ENCODE peak calls at places on chromosomes 5 and 9, in nine cellular contexts. N is sigmoid colon; K is astrocyte; G is fibroblast of lung; H is Caco-2; I is effector memory CD4-positive, alpha-beta T cell; L is mammary epithelial cell; Y is mesendoderm; A is left ventricle myocardium inferior. S is an unnamed sample.

GRCh38 chr5:81852277-81853004 is 101.5 kb upstream of the SSBP2 start:
- DNase-seq in N (peak; percentile 73), K (peak; percentile 61), G (peak; percentile 74), H (no peak), I (no peak), L (no peak), Y (peak; percentile 93), A (peak; percentile 21), S (no peak)

GRCh38 chr5:128532776-128533175 is 5.3 kb downstream of the FBN2 start:
- DNase-seq in N (no peak), K (no peak), G (no peak), H (no peak), I (no peak), L (no peak), Y (no peak), A (no peak), S (no peak)

GRCh38 chr9:105299190-105299854 is 54.9 kb downstream of the SLC44A1 start:
- DNase-seq in N (no peak), K (peak; percentile 98), G (peak; percentile 98), H (no peak), I (no peak), L (peak; percentile 95), Y (peak; percentile 94), A (no peak), S (no peak)

GRCh38 chr9:126705311-126705766 is 91.6 kb downstream of the LMX1B start:
- DNase-seq in N (peak; percentile 88), K (no peak), G (peak; percentile 41), H (peak; percentile 88), I (peak; percentile 64), L (peak; percentile 60), Y (peak; percentile 80), A (peak; percentile 72), S (no peak)

GRCh38 chr5:82881571-82882200 is 195.5 kb downstream of the TMEM167A start:
- DNase-seq in N (no peak), K (no peak), G (no peak), H (no peak), I (no peak), L (no peak), Y (no peak), A (no peak), S (no peak)

GRCh38 chr5:79070002-79070567 is 518 bp downstream of the BHMT2 start:
- DNase-seq in N (peak; percentile 65), K (peak; percentile 27), G (peak; percentile 44), H (no peak), I (no peak), L (no peak), Y (no peak), A (peak; percentile 18), S (no peak)

GRCh38 chr9:137320555-137321384 is 18.7 kb upstream of the NRARP start:
- DNase-seq in N (peak; percentile 59), K (no peak), G (no peak), H (no peak), I (no peak), L (no peak), Y (no peak), A (peak; percentile 19), S (no peak)

GRCh38 chr5:61881821-61882220 is 424.2 kb upstream of the KIF2A start:
- DNase-seq in N (no peak), K (peak; percentile 75), G (peak; percentile 83), H (no peak), I (no peak), L (peak; percentile 58), Y (peak; percentile 53), A (no peak), S (no peak)

GRCh38 chr9:15977438-15977837 is 424.6 kb downstream of the CCDC171 start:
- DNase-seq in N (no peak), K (peak; percentile 11), G (peak; percentile 18), H (no peak), I (no peak), L (no peak), Y (no peak), A (no peak), S (no peak)

GRCh38 chr9:16458696-16459420 is 411.6 kb downstream of the BNC2 start:
- DNase-seq in N (no peak), K (peak; percentile 36), G (peak; percentile 54), H (no peak), I (no peak), L (peak; percentile 73), Y (no peak), A (no peak), S (no peak)

GRCh38 chr9:137828527-137829259 is 48.9 kb upstream of the CACNA1B start:
- DNase-seq in N (no peak), K (no peak), G (peak; percentile 10), H (peak; percentile 47), I (no peak), L (no peak), Y (peak; percentile 65), A (no peak), S (no peak)

GRCh38 chr5:135073771-135074345 is 39.8 kb upstream of the PITX1 start:
- DNase-seq in N (peak; percentile 46), K (peak; percentile 38), G (peak; percentile 54), H (no peak), I (no peak), L (no peak), Y (no peak), A (no peak), S (no peak)

GRCh38 chr5:64792474-64792873 is 23.7 kb downstream of the CWC27 start:
- DNase-seq in N (no peak), K (no peak), G (no peak), H (no peak), I (no peak), L (no peak), Y (no peak), A (no peak), S (no peak)

GRCh38 chr9:24487250-24487861 is 58.3 kb downstream of the IZUMO3 start:
- DNase-seq in N (no peak), K (no peak), G (no peak), H (no peak), I (no peak), L (no peak), Y (no peak), A (no peak), S (no peak)

GRCh38 chr9:24487946-24488345 is 57.8 kb downstream of the IZUMO3 start:
- DNase-seq in N (no peak), K (no peak), G (no peak), H (no peak), I (no peak), L (no peak), Y (peak; percentile 50), A (no peak), S (no peak)
- H3K4me1 ChIP-seq in N (no peaks in the 10 kb centered on the region), K (no peaks in the 10 kb centered on the region), G (no peaks in the 10 kb centered on the region), H (no peaks in the 10 kb centered on the region), I (no peaks in the 10 kb centered on the region), L (no peaks in the 10 kb centered on the region), Y (no peaks in the 10 kb centered on the region), A (no peaks in the 10 kb centered on the region), S (no peaks in the 10 kb centered on the region)

GRCh38 chr5:39178171-39178570 is 41.2 kb downstream of the FYB1 start:
- DNase-seq in N (no peak), K (peak; percentile 29), G (peak; percentile 37), H (no peak), I (no peak), L (peak; percentile 72), Y (no peak), A (no peak), S (no peak)

GRCh38 chr5:39176740-39177628 is 42.4 kb downstream of the FYB1 start:
- DNase-seq in N (no peak), K (no peak), G (no peak), H (no peak), I (peak; percentile 32), L (no peak), Y (no peak), A (no peak), S (no peak)

GRCh38 chr5:39175273-39175955 is 43.9 kb downstream of the FYB1 start:
- DNase-seq in N (no peak), K (no peak), G (no peak), H (no peak), I (peak; percentile 26), L (no peak), Y (peak; percentile 46), A (no peak), S (no peak)

GRCh38 chr5:39178856-39179255 is 40.5 kb downstream of the FYB1 start:
- DNase-seq in N (no peak), K (no peak), G (no peak), H (no peak), I (no peak), L (no peak), Y (no peak), A (no peak), S (no peak)

DNA sequence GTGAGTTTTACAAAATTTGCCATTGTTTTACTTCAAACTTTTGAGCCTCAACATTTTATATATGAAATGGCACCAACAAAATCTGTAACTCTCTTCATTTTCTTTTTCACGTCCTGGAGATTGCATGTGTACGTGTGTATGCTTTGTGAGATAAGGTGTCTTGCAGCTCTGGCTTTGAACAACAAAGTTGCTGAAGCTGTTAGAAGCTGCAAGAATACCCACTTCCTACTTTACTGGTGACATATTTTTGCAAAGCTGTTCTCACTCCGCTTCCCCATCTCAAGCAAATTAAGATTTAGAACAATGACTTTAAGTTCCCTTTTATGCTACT is 41.8 kb downstream of the FYB1 start:
- DNase-seq in N (no peak), K (no peak), G (no peak), H (no peak), I (no peak), L (no peak), Y (no peak), A (no peak), S (no peak)
- H3K4me1 ChIP-seq in N (no peaks in the 10 kb centered on the region), K (no peaks in the 10 kb centered on the region), G (no peaks in the 10 kb centered on the region), H (peaks cover 35% of the 10 kb centered on the region), I (peaks cover 70% of the 10 kb centered on the region), L (peaks cover 15% of the 10 kb centered on the region), Y (no peaks in the 10 kb centered on the region), A (no peaks in the 10 kb centered on the region), S (no peaks in the 10 kb centered on the region)

GRCh38 chr5:157505496-157505895 is 45.5 kb downstream of the NIPAL4 start:
- DNase-seq in N (peak; percentile 35), K (no peak), G (no peak), H (no peak), I (no peak), L (no peak), Y (no peak), A (no peak), S (no peak)
- H3K4me1 ChIP-seq in N (peaks cover 4% of the 10 kb centered on the region), K (peaks cover 7% of the 10 kb centered on the region), G (no peaks in the 10 kb centered on the region), H (no peaks in the 10 kb centered on the region), I (no peaks in the 10 kb centered on the region), L (peaks cover 6% of the 10 kb centered on the region), Y (no peaks in the 10 kb centered on the region), A (peaks cover 28% of the 10 kb centered on the region), S (peaks cover 25% of the 10 kb centered on the region)

GRCh38 chr5:96338089-96338488 is 95.0 kb downstream of the PCSK1 start:
- DNase-seq in N (no peak), K (no peak), G (no peak), H (no peak), I (no peak), L (no peak), Y (no peak), A (no peak), S (no peak)

GRCh38 chr5:96339862-96340261 is 93.2 kb downstream of the PCSK1 start:
- DNase-seq in N (no peak), K (no peak), G (no peak), H (no peak), I (no peak), L (no peak), Y (no peak), A (no peak), S (no peak)

GRCh38 chr5:96337048-96337781 is 95.8 kb downstream of the PCSK1 start:
- DNase-seq in N (no peak), K (no peak), G (no peak), H (no peak), I (no peak), L (no peak), Y (peak; percentile 60), A (no peak), S (no peak)

GRCh38 chr5:96340357-96340756 is 92.7 kb downstream of the PCSK1 start:
- DNase-seq in N (no peak), K (peak; percentile 41), G (peak; percentile 51), H (no peak), I (no peak), L (no peak), Y (no peak), A (no peak), S (no peak)

GRCh38 chr5:96338624-96339023 is 94.4 kb downstream of the PCSK1 start:
- DNase-seq in N (peak; percentile 65), K (no peak), G (no peak), H (no peak), I (no peak), L (no peak), Y (no peak), A (no peak), S (no peak)
- H3K4me1 ChIP-seq in N (peaks cover 13% of the 10 kb centered on the region), K (peaks cover 14% of the 10 kb centered on the region), G (no peaks in the 10 kb centered on the region), H (peaks cover 22% of the 10 kb centered on the region), I (peaks cover 4% of the 10 kb centered on the region), L (peaks cover 31% of the 10 kb centered on the region), Y (no peaks in the 10 kb centered on the region), A (peaks cover 26% of the 10 kb centered on the region), S (peaks cover 53% of the 10 kb centered on the region)

S was measured in esophagus squamous epithelium.